ENCODE peak calls at places on chromosomes 2 and 18, in six cellular contexts. L, U, Z, E, B and V are unnamed samples.

GRCh38 chr18:53944721-53945120 is 279.7 kb downstream of the MBD2 start:
- DNase-seq in L (peak; percentile 30), U (no peak), Z (no peak), E (no peak), B (no peak), V (peak; percentile 39)

GRCh38 chr2:176421291-176422050 is 152.2 kb downstream of the MTX2 start:
- DNase-seq in L (no peak), U (no peak), Z (no peak), E (no peak), B (no peak), V (no peak)

GRCh38 chr2:52454962-52455361 is 1312.6 kb upstream of the CHAC2 start:
- DNase-seq in L (no peak), U (no peak), Z (no peak), E (no peak), B (no peak), V (no peak)

GRCh38 chr2:72883356-72883962 is 3.7 kb upstream of the SPR start:
- DNase-seq in L (peak; percentile 69), U (peak; percentile 49), Z (no peak), E (no peak), B (no peak), V (peak; percentile 40)

GRCh38 chr2:241974851-241975592 is 105.5 kb downstream of the RTP5 start:
- DNase-seq in L (no peak), U (no peak), Z (no peak), E (no peak), B (no peak), V (no peak)

GRCh38 chr2:29117636-29118303 is 2.6 kb downstream of the CLIP4 start:
- DNase-seq in L (no peak), U (no peak), Z (no peak), E (no peak), B (no peak), V (no peak)

GRCh38 chr2:127624321-127625145 is 21.4 kb upstream of the GPR17 start:
- DNase-seq in L (no peak), U (peak; percentile 6), Z (no peak), E (peak; percentile 28), B (peak; percentile 65), V (no peak)

GRCh38 chr2:207528980-207529329 is 807 bp upstream of the CREB1 start:
- DNase-seq in L (peak; percentile 37), U (no peak), Z (no peak), E (no peak), B (peak; percentile 82), V (peak; percentile 76)

GRCh38 chr2:99695856-99696255 is 206.0 kb upstream of the REV1 start:
- DNase-seq in L (no peak), U (no peak), Z (no peak), E (no peak), B (no peak), V (no peak)

GRCh38 chr2:109322111-109322510 is 193.1 kb downstream of the SH3RF3 start:
- DNase-seq in L (peak; percentile 84), U (peak; percentile 91), Z (no peak), E (peak; percentile 92), B (peak; percentile 98), V (no peak)

GRCh38 chr18:42192251-42193248 is 237.5 kb downstream of the PIK3C3 start:
- DNase-seq in L (no peak), U (no peak), Z (no peak), E (no peak), B (no peak), V (no peak)

GRCh38 chr18:58158008-58158407 is 114.0 kb downstream of the NEDD4L start:
- DNase-seq in L (no peak), U (no peak), Z (no peak), E (no peak), B (no peak), V (no peak)

DNA sequence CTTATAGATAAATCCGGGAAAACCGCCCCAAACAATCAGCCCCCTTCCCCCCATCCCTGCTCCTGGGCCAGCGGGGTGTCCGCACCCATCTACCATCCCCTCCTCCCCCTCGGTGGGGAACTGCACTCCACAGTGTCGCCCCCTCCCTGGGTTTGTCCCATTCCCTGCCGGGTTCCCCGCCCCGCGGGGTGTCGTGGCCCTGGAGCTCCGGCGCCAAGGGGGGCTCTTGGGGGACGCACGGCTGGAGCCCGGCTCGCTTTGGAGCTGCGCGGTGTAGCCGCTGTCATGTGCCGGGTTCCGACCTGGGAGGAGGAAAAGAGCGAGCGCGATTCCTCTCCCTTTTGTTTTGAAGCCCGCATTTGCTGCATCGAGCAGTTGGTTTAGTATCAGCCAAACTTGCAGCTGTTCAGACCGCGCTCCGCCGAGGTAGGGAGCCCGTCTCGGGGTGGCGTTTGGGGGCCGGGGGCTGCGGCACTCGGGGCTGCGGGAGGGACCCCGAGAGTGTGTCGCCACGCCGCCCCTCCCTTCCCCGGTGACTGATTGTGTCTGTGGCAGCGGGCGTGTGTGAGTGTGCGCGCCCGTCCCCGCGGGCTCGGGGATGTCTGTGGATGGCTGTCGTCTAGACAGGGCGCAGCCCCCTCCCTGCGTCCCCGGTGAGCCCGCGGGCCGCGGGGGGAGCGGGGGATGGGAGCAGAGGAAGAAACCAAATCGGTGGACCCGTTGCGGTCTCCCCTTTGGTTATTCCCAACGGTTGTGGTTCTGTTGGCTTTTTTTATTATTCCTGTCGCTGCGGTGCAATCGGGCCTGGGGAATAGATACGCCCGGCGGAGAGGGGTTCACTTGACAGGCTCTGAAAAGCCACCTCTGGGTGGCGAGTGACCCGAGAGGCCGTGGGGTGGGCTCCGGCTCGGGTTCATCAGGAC is 836 bp downstream of the CTIF start:
- DNase-seq in L (peak; percentile 54), U (peak; percentile 67), Z (peak; percentile 35), E (peak; percentile 38), B (peak; percentile 79), V (peak; percentile 54)
- TF ChIP-seq POLR2A in L (no peak), U (no peak), Z (no peak), E (no peak), B (no peak), V (no peak)

DNA sequence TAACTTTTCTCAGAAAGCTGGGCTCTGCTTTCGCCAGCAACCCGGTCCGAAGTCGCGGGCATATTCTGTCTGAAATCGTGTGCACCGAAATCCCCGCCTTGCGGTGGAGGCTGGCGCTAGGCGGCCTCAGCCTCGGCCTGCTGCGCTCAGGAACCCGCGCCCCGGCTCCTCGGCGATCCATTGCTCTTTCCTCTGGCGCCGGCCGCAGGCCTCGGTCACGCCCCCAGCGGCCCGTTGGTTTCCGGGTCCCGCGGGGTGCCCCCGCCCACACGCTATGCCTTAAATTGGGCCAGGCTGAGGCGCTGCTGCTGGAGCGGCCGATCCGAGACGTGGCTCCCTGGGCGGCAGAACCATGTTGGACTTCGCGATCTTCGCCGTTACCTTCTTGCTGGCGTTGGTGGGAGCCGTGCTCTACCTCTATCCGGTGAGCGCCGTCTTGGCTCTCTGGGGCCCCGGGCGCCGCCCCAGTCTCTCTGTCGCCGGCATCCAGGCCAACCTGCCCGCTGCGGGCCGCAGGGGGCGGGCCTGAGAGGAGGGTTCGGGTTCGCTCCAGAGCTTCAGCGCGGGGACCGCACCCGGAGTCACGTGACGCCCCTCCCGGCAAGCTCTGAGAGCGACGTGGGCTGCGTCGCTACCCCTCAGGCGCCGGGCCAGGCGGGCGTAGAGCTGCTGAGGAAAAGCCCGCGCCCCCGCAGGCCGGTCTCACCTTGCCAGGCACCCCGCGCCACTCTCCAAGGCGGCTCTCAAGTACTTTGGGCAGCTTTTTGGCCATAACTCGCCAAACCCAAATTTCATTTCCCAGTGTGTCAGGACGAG is at the start of gene CYP20A1:
- DNase-seq in L (peak; percentile 97), U (peak; percentile 96), Z (peak; percentile 86), E (peak; percentile 98), B (peak; percentile 98), V (peak; percentile 98)
- TF ChIP-seq POLR2A in L (no peak), U (peak; percentile 83), Z (peak; percentile 97), E (peak; percentile 7), B (peak; percentile 72), V (peak; percentile 97)

GRCh38 chr2:31275976-31276375 is 42.0 kb downstream of the EHD3 start:
- DNase-seq in L (no peak), U (no peak), Z (no peak), E (peak; percentile 81), B (no peak), V (no peak)
- TF ChIP-seq POLR2A in L (no peak), U (no peak), Z (no peak), E (no peak), B (no peak), V (no peak)

DNA sequence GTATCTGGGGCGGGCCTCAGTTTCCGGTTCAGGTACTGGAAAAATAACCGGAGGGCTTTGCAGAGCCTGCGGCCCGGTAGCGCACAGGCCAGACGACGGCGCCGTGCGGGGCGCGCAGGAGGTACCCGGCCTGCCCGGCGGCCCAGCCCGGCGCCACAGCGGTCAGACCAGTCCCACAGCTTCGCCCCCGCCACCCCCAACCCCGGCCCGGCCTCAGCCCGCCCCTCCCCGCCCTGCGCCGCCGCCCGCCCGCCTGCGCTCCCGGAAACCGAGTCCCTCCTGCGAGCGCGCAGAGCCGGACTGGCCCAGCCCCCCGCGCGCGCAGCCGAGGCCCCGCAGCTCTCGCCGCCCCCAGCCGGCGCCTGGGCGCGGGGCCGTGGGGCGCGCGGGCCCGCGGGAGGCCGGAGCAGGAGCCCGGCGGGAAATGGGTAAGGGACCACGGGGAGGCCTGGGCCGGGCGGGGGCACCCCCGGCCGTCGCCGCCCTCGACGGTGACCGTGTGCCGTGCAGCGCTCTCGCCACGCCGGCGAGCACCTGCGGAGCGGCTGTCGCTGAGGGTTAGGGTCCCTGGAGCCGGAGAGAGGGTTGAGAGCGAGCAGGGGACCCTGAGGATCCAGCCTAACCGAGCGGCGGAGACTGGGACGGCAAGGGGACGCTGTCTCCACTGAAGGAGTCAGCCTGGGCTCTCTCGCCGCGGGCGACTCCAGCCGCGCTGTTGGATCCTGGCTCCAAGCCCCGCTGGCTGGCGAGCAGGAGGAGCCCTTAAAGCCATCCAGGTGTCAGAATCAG is 16.5 kb upstream of the PSD4 start:
- DNase-seq in L (peak; percentile 17), U (no peak), Z (peak; percentile 72), E (no peak), B (no peak), V (peak; percentile 47)
- TF ChIP-seq POLR2A in L (no peak), U (no peak), Z (no peak), E (no peak), B (no peak), V (no peak)